ENCODE peak calls at places on chromosomes 5 and 9, in six cellular contexts. X is lower leg skin; N is PC-3; H is CD4-positive, alpha-beta T cell; K is lower lobe of right lung; E is HFF-Myc. A is an unnamed sample.

GRCh38 chr9:86098793-86099694 is at the start of gene GOLM1:
- DNase-seq in X (no peak), N (peak), H (peak), E (no peak), K (peak), A (no peak)

GRCh38 chr5:6496207-6496584 is 47.5 kb downstream of the UBE2QL1 start:
- DNase-seq in E (no peak), N (no peak), X (no peak), H (no peak), K (no peak), A (no peak)

GRCh38 chr9:123954921-123955320 is 25.0 kb upstream of the DENND1A start:
- DNase-seq in X (no peak), H (no peak), E (no peak), N (no peak), K (no peak), A (no peak)

GRCh38 chr5:180115326-180116076 is 43.9 kb upstream of the RNF130 start:
- DNase-seq in K (no peak), H (no peak), N (no peak), X (no peak), E (no peak), A (no peak)

GRCh38 chr5:121987685-121988073 is 25.9 kb downstream of the SRFBP1 start:
- DNase-seq in E (no peak), N (peak), K (no peak), H (no peak), X (no peak), A (no peak)

GRCh38 chr5:98772415-98773213 is 849 bp upstream of the RGMB start:
- DNase-seq in X (peak), H (peak), K (peak), E (no peak), N (peak), A (no peak)

GRCh38 chr5:106017243-106017857 is 1653.4 kb downstream of the EFNA5 start:
- DNase-seq in H (no peak), E (no peak), N (no peak), X (no peak), K (no peak), A (no peak)

GRCh38 chr5:155827949-155828348 is 499.0 kb upstream of the SGCD start:
- DNase-seq in E (no peak), H (no peak), K (no peak), X (no peak), N (no peak), A (no peak)

GRCh38 chr5:53442946-53443345 is 37.5 kb upstream of the FST start:
- DNase-seq in H (no peak), K (no peak), X (no peak), E (no peak), N (no peak), A (no peak)

GRCh38 chr5:139842321-139842720 is 46.7 kb downstream of the PSD2 start:
- DNase-seq in H (no peak), X (no peak), K (peak), N (no peak), E (no peak), A (no peak)

GRCh38 chr5:35442916-35443639 is 174.6 kb upstream of the SPEF2 start:
- DNase-seq in K (no peak), H (no peak), N (no peak), E (no peak), X (no peak), A (no peak)

GRCh38 chr5:125043781-125044391 is 297.4 kb upstream of the ZNF608 start:
- DNase-seq in E (peak), X (peak), N (peak), H (no peak), K (peak), A (peak)

GRCh38 chr9:28976684-28977083 is 1403.4 kb upstream of the C9orf72 start:
- DNase-seq in X (no peak), N (no peak), E (no peak), K (no peak), H (no peak), A (no peak)

GRCh38 chr5:59744531-59744992 is 149.0 kb downstream of the PDE4D start:
- DNase-seq in X (no peak), H (no peak), N (peak), K (no peak), E (no peak), A (no peak)

GRCh38 chr9:20070336-20070735 is 281.5 kb upstream of the SLC24A2 start:
- DNase-seq in N (no peak), H (no peak), X (no peak), E (no peak), K (no peak), A (no peak)

GRCh38 chr9:90813523-90813922 is 11.9 kb downstream of the SYK start:
- DNase-seq in H (no peak), K (no peak), N (no peak), E (no peak), X (no peak), A (no peak)

GRCh38 chr9:129685220-129685932 is 19.9 kb downstream of the PRRX2 start:
- DNase-seq in E (no peak), K (no peak), N (peak), H (no peak), X (no peak), A (no peak)

GRCh38 chr5:65952259-65952658 is 25.9 kb downstream of the ERBIN start:
- DNase-seq in X (no peak), K (no peak), E (no peak), H (no peak), N (no peak), A (no peak)

GRCh38 chr5:155936520-155937406 is 390.2 kb upstream of the SGCD start:
- DNase-seq in N (no peak), K (no peak), X (no peak), H (no peak), E (no peak), A (no peak)

GRCh38 chr9:34554211-34555001 is 31.6 kb upstream of the ENHO start:
- DNase-seq in H (no peak), X (no peak), N (no peak), K (no peak), E (no peak), A (no peak)

GRCh38 chr9:121296213-121297127 is 28.5 kb downstream of the GSN start:
- DNase-seq in E (no peak), X (no peak), N (no peak), K (no peak), H (no peak), A (no peak)
- TF ChIP-seq CTCF in E (no peak), X (no peak), N (no peak), K (no peak), H (no peak), A (no peak)

GRCh38 chr9:5425006-5425628 is 12.6 kb downstream of the PLGRKT start:
- DNase-seq in H (no peak), N (peak), K (no peak), X (no peak), E (peak), A (no peak)
- TF ChIP-seq CTCF in H (peak), N (peak), K (peak), X (no peak), E (peak), A (peak)

DNA sequence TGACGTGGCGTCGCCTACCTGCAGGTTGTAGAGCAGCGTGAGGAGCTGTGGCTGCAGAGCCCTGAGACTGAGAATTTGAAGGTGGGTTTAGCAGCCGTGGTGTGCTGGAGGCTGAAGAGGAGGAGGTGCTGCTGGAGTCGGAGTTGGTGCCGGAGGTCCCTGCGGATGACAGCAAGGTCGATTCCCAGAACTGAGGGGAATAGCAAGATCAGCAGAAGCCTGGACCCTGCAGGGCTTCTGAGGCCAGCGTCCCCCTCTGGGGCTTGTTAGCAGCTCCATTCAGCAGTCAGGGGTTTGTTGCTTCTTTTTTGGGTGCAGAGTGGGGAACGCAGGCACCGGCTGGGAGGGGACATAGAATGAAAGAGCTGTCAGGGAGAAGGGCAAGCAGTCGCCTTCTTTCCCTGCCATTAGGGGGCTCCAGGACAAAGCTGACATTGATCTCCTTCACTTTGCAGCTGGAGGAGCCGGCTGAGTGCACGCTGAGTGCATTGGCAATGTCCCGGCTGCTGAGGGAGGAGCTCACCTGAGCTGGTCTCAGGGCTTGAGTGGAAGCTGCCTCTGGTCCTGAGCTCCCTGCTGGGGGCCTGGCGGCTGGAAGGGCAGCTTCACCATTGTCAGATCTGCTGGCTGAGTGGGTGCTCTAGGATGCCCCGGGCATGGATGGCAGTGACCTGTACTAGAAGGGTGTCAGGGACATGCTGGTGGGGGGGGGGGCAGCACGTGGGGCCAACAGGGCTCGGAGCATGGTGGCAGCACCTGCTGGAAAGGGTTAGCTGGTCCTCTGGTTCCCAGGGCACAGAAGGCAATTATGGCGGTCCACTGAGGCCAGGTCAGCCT is 20.8 kb downstream of the OBP2B start:
- DNase-seq in H (no peak), K (no peak), X (no peak), N (peak), E (no peak), A (no peak)
- TF ChIP-seq CTCF in H (no peak), K (peak), X (no peak), N (peak), E (no peak), A (no peak)

GRCh38 chr9:78014776-78015175 is 16.8 kb downstream of the GNAQ start:
- DNase-seq in N (no peak), K (no peak), X (no peak), H (no peak), E (no peak), A (no peak)
- TF ChIP-seq CTCF in N (no peak), K (no peak), X (no peak), H (no peak), E (no peak), A (no peak)

DNA sequence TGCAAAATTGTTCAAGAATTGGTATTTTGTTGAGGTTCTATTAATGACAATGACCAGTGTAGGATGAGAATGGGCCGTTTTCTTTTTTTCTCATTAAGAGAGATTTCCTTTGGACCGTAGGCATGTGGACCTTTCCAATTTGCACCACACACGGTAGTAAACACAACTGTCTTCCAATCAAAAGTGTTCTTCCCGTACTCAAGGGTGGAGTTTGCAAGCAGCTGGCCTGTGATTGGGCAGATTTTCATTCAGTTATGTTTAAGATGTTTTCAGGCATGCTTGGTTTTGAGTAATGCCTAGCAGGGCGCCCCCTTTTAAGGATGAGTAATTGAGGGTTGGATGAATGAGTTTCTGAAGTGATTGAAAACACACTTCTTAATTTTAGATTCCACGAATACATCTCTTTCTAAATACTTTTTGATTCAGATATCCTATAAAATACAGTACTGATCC is 2.5 kb downstream of the KDM3B start:
- DNase-seq in X (peak), K (no peak), H (peak), N (peak), E (peak), A (peak)
- TF ChIP-seq CTCF in X (no peak), K (no peak), H (no peak), N (no peak), E (no peak), A (no peak)